ENCODE peak calls at places on chromosomes 1 and 21, in four cellular contexts. X is PC-3, Z is tibial nerve, L is right lobe of liver. Q is an unnamed sample.

GRCh38 chr1:52674497-52675384 is 23.4 kb downstream of the COA7 start:
- DNase-seq in X (peak), Z (no peak), L (no peak), Q (no peak)

GRCh38 chr1:67713071-67713806 is 28.2 kb downstream of the GADD45A start:
- DNase-seq in X (peak), Z (no peak), L (no peak), Q (no peak)

GRCh38 chr1:246107516-246108277 is 399.4 kb downstream of the SMYD3 start:
- DNase-seq in X (no peak), Z (no peak), L (no peak), Q (no peak)

GRCh38 chr1:56056438-56057312 is 522.7 kb downstream of the PLPP3 start:
- DNase-seq in X (peak), Z (no peak), L (no peak), Q (peak)

GRCh38 chr1:4118746-4119515 is 218.9 kb upstream of the C1orf174 start:
- DNase-seq in X (no peak), Z (no peak), L (no peak), Q (no peak)

GRCh38 chr1:184823080-184823479 is 68.4 kb upstream of the EDEM3 start:
- DNase-seq in X (no peak), Z (no peak), L (no peak), Q (no peak)

GRCh38 chr1:25697426-25698220 is 81.0 kb downstream of the MAN1C1 start:
- DNase-seq in X (no peak), Z (no peak), L (no peak), Q (no peak)

GRCh38 chr1:78996791-78997190 is 9.7 kb downstream of the ADGRL4 start:
- DNase-seq in X (no peak), Z (no peak), L (no peak), Q (no peak)

GRCh38 chr1:206505702-206506375 is 1.5 kb upstream of the RASSF5 start:
- DNase-seq in X (peak), Z (no peak), L (no peak), Q (peak)

GRCh38 chr21:44640761-44641160 is 3.6 kb downstream of the KRTAP10-10 start:
- DNase-seq in X (no peak), Z (no peak), L (no peak), Q (no peak)

GRCh38 chr1:58715108-58715507 is 15.2 kb upstream of the MYSM1 start:
- DNase-seq in X (no peak), Z (no peak), L (no peak), Q (no peak)

GRCh38 chr1:145985502-145986439 is 10.6 kb downstream of the TXNIP start:
- DNase-seq in X (peak), Z (peak), L (peak), Q (peak)

GRCh38 chr1:16032388-16033100 is 10.7 kb downstream of the CLCNKA start:
- DNase-seq in X (peak), Z (peak), L (peak), Q (peak)

GRCh38 chr1:15702722-15703550 is 18.8 kb downstream of the PLEKHM2 start:
- DNase-seq in X (no peak), Z (peak), L (peak), Q (no peak)

GRCh38 chr1:70930062-70930461 is 117.6 kb downstream of the PTGER3 start:
- DNase-seq in X (no peak), Z (no peak), L (no peak), Q (no peak)

GRCh38 chr1:90561384-90561783 is 155.7 kb downstream of the BARHL2 start:
- DNase-seq in X (no peak), Z (no peak), L (no peak), Q (no peak)

GRCh38 chr1:41416081-41416480 is 54.8 kb downstream of the FOXO6 start:
- DNase-seq in X (no peak), Z (no peak), L (no peak), Q (no peak)

GRCh38 chr21:31158789-31159581 is 120.7 kb upstream of the KRTAP19-8 start:
- DNase-seq in X (no peak), Z (no peak), L (no peak), Q (no peak)

GRCh38 chr21:45979651-45980050 is 1.9 kb upstream of the COL6A1 start:
- DNase-seq in X (peak), Z (no peak), L (no peak), Q (no peak)

GRCh38 chr1:230392141-230392909 is 33.8 kb downstream of the PGBD5 start:
- DNase-seq in X (no peak), Z (no peak), L (no peak), Q (no peak)

GRCh38 chr21:33327326-33327725 is 2.6 kb downstream of the IFNAR1 start:
- DNase-seq in X (no peak), Z (no peak), L (no peak), Q (no peak)
- H3K4me3 ChIP-seq in X (no peak), Z (no peak), L (no peak), Q (no peak)

GRCh38 chr1:12525311-12526181 is 92.5 kb downstream of the DHRS3 start:
- DNase-seq in X (peak), Z (peak), L (peak), Q (peak)
- H3K27ac ChIP-seq in X (no peak), Z (peak), L (peak), Q (peak)

GRCh38 chr21:29279531-29279930 is 19.2 kb upstream of the BACH1 start:
- DNase-seq in X (no peak), Z (no peak), L (no peak), Q (no peak)

GRCh38 chr21:29271927-29272333 is 26.8 kb upstream of the BACH1 start:
- DNase-seq in X (no peak), Z (no peak), L (peak), Q (no peak)

DNA sequence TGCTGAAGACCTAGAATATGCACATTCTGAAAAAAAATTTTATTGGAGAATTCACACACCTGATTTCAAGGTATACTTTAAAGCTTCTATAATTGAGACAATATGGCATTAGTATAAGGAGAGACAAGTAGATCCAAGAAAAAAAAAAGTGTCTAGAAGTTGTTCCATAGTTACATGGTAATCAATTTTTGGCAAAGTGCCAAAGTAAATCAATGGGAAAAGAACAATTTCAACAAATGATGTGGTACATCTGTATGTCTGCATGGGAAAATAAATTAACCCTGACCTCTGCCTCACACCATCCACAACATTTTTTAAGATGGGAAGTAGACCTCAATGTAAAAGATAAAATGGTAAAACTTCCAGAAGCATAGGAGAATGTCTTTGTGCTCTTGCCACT is 21.3 kb upstream of the BACH1 start:
- DNase-seq in X (no peak), Z (no peak), L (no peak), Q (no peak)
- TF ChIP-seq CTCF in X (no peak), Z (no peak), L (no peak), Q (no peak)

GRCh38 chr1:93776728-93777127 is 95.1 kb upstream of the BCAR3 start:
- DNase-seq in X (no peak), Z (no peak), L (no peak), Q (no peak)
- H3K4me3 ChIP-seq in X (no peak), Z (no peak), L (no peak), Q (no peak)

DNA sequence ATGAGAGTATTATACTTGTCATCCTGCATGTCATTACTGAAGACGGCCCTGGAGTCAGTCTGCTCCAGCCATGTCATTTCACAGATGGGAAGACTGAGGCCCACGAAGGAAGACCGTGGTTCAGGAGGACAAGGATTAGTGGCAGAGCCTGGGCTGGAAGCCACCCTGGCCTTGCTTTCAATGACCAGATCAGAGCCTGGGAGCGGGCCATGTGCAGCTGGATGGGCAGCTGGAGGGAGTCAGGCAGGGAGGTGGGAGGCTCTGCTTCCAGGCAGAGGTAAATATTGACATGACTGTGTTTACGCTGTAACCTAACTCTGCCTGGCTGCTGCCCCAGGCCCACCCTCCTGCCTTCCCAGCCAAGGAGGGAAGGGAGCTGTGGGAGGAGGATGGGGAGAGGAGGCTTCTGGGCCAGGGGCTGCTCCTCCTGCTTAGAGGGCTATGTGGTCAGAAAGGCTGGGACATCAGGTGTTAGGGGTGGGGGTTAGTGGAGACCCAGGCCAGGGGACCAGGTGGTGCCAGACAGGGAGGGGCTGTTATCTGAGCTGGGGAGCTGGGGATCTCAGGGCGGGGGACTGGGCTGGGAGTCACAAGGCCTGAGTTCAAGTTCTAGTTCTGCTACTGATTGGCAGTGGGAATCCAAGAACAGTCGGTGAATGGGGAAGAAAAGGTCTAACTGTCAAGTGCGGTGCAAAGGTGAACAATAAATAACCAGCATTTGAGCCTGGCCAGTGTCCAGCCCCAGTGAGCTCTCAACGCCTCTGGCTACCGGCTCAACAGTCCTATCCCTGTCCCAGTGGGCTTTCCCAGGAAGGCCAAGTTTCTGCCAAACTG is 48.5 kb upstream of the ECE1 start:
- DNase-seq in X (peak), Z (peak), L (peak), Q (peak)
- H3K27ac ChIP-seq in X (peak), Z (peak), L (peak), Q (peak)

DNA sequence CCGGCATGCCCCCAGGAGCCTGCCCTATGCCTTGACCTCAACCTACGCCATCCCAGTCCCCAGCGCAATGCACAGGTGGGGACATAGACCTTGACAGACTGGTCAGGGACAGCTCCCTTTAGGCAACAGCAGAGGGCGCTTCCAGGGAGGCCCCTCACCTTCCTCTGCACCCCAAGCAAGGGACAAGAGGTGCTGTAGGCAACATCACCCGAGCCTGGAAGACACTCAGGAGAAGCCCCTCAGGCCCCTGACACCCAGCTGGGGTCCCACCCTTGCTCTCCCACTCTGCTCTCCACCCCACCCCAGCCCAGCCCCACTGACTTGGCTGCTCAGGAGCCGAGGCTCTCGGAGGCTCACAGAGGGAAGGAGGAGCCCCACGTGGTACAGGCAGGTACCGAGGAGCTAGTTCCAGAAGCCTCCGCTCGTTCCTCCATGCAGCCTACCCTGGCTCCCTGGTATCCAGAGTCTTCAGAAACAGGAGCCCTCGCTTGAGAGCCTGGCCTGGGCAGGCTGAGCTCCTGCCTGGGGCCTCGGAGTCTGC is 2.4 kb upstream of the WNT3A start:
- DNase-seq in X (peak), Z (no peak), L (no peak), Q (no peak)
- TF ChIP-seq CTCF in X (peak), Z (no peak), L (peak), Q (no peak)

DNA sequence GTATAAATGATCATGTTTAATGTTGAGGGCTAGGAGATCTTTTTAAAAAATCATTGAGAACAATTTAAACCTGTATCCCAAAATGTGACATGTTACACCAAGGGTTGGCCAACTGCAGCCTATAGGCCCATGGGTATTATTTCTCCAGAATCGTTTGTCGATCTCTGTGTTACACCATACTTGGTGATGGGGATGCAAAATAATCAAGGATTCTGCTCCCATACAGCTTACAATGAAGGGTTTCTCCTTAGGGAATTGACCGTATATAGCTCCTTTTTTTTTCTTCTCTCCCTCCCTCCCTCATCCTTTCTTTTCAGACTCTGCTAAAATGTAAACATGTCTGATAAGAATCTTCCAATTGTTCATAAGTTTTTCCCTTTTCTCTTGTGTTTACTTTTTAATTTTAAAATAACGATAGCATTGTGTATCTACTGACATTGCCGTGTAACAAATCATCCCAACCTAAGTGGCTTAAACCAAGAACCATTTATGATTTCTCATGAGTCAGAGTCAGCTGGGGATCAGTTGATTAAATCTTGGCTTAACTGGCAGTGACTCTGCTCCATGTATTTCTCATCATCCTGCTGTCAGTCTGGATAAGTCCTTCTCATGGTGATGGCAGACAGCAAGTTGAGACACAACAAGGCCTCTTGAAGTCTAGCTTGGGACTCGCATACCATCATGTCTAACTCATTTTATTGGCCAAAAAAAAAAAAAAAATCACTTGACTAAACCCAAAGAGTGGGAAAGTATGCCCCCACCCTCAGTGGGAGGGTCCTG is 48.0 kb downstream of the MARK1 start:
- DNase-seq in X (peak), Z (no peak), L (no peak), Q (no peak)
- H3K4me3 ChIP-seq in X (no peak), Z (no peak), L (no peak), Q (no peak)

GRCh38 chr1:153698648-153699004 is 20.1 kb downstream of the NPR1 start:
- DNase-seq in X (no peak), Z (no peak), L (no peak), Q (no peak)
- H3K27ac ChIP-seq in X (no peak), Z (peak), L (peak), Q (no peak)

DNA sequence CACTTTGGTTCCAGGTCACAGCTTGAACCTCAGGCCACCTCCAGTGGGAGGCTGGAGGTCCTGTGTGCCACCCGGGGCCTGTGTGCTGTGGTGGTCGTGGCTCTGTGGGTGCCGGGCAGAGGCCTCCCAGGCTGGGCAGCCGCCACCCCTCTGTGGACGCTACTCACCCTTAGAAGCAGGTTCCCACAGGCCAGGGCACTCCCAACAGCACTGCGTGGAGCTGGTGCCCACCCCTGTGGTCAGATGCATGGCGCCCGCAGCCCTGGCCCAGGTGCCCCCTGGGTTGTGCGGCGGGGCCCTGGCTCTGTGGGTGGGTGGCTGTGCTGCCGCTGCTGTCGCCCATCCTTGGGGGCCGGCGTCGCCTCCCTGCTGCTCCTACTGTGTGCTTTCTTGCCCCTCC is 39.7 kb downstream of the SKI start:
- DNase-seq in X (no peak), Z (no peak), L (peak), Q (no peak)
- TF ChIP-seq CTCF in X (no peak), Z (no peak), L (no peak), Q (no peak)

DNA sequence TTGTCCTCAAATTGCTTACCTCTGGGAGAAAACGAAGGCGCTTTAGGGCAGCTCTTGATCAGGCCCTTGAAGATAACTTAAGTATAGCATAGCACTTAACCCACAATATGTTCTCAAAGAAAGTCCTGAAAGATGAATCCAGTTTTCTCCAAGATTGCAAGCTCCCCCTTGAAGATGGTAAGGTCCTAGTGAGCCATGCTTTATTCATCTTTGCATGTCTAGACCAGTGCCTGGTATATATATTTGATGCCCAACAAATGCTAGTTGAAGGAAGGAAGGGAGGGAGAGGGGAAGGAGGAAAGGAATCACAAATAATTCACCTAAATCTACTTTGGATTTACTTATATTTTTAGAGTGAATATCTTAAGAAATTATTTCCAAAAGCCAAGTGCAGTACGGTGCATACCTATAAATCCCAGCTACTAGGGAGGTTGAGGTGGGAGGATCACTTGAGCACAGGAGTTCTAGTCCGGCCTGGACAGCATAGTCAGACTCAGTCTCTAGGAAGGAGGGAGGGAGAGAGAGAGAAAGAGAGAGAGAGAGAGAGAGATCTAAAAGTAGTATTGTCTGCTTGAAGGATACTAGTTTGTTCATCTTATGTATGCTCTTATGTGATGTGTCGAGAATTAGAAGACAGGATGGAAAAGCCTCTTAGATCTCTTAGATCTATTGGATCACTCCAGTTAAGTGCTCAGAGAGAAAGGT is 25.0 kb downstream of the PBX1 start:
- DNase-seq in X (no peak), Z (no peak), L (no peak), Q (no peak)
- H3K4me3 ChIP-seq in X (no peak), Z (no peak), L (no peak), Q (no peak)

Q was measured in thyroid gland.